ENCODE peak calls at places on chromosomes 3 and 15, in seven cellular contexts. T, A, B, V, G, X and C are unnamed samples.

GRCh38 chr15:65804252-65804931 is 12.3 kb upstream of the DENND4A start:
- DNase-seq in A (peak), G (no peak), T (no peak), B (no peak), V (no peak), X (no peak), C (no peak)

GRCh38 chr15:88657326-88658069 is 18.7 kb downstream of the ISG20 start:
- DNase-seq in X (no peak), B (no peak), G (no peak), A (peak), V (no peak), T (no peak), C (peak)

GRCh38 chr15:101781927-101782326 is 21.4 kb upstream of the OR4F6 start:
- DNase-seq in A (no peak), B (no peak), V (no peak), G (peak), T (no peak), X (no peak), C (peak)

GRCh38 chr15:89783861-89784685 is 7.9 kb downstream of the MESP2 start:
- DNase-seq in T (no peak), V (no peak), B (no peak), G (no peak), A (no peak), X (no peak), C (no peak)

GRCh38 chr15:68623301-68623892 is 44.6 kb downstream of the CORO2B start:
- DNase-seq in T (no peak), B (no peak), X (no peak), V (no peak), G (no peak), A (no peak), C (no peak)

GRCh38 chr3:190302209-190302885 is 19.9 kb downstream of the CLDN1 start:
- DNase-seq in T (no peak), B (no peak), G (no peak), X (no peak), V (no peak), A (no peak), C (peak)

GRCh38 chr15:69797051-69797595 is 300.6 kb downstream of the TLE3 start:
- DNase-seq in V (no peak), B (no peak), T (no peak), G (no peak), A (no peak), X (no peak), C (no peak)

GRCh38 chr3:58173670-58174472 is 36.9 kb downstream of the DNASE1L3 start:
- DNase-seq in V (peak), B (no peak), G (peak), X (peak), T (peak), A (peak), C (peak)

GRCh38 chr3:57397175-57398026 is 104.9 kb upstream of the ASB14 start:
- DNase-seq in B (no peak), T (peak), A (peak), X (peak), V (peak), G (peak), C (peak)

GRCh38 chr3:168813261-168813660 is 717.5 kb upstream of the GOLIM4 start:
- DNase-seq in X (no peak), V (no peak), T (no peak), G (no peak), B (no peak), A (no peak), C (no peak)

GRCh38 chr3:32816439-32817194 is 1.2 kb upstream of the TRIM71 start:
- DNase-seq in X (peak), B (peak), A (no peak), T (no peak), G (no peak), V (peak), C (peak)

GRCh38 chr15:28125673-28126651 is 26.8 kb upstream of the OCA2 start:
- DNase-seq in T (peak), V (no peak), G (peak), B (no peak), A (peak), X (peak), C (peak)

GRCh38 chr15:78638658-78639314 is 2.2 kb downstream of the CHRNB4 start:
- DNase-seq in V (peak), X (no peak), A (peak), G (peak), T (peak), B (peak), C (peak)

GRCh38 chr15:68440136-68440535 is 8.2 kb upstream of the ITGA11 start:
- DNase-seq in B (no peak), G (no peak), X (no peak), A (no peak), T (no peak), V (no peak), C (no peak)